ENCODE peak calls at places on chromosomes 16 and 17, in four cellular contexts. One of them, this sample, is unnamed.

GRCh38 chr17:61279476-61280145 is 120.0 kb upstream of the TBX2 start:
- DNase-seq in activated naive CD4-positive, alpha-beta T cell treated with anti-CD3 and anti-CD28 coated beads, Interleukin-2, amount 50 U/mL, for 16 hours: no peak
- DNase-seq in stimulated activated CD4-positive, alpha-beta T cell treated with anti-CD3 and anti-CD28 coated beads, TNF-alpha, amount 100 ng/mL, for 1 hour: no peak
- DNase-seq in effector CD4-positive, alpha-beta T cell: no peak
- DNase-seq in this sample: no peak

GRCh38 chr17:3907483-3908216 is 8.6 kb downstream of the P2RX1 start:
- DNase-seq in activated naive CD4-positive, alpha-beta T cell treated with anti-CD3 and anti-CD28 coated beads, Interleukin-2, amount 50 U/mL, for 16 hours: no peak
- DNase-seq in stimulated activated CD4-positive, alpha-beta T cell treated with anti-CD3 and anti-CD28 coated beads, TNF-alpha, amount 100 ng/mL, for 1 hour: no peak
- DNase-seq in effector CD4-positive, alpha-beta T cell: no peak
- DNase-seq in this sample: no peak

GRCh38 chr17:10162034-10162433 is 36.4 kb downstream of the GAS7 start:
- DNase-seq in activated naive CD4-positive, alpha-beta T cell treated with anti-CD3 and anti-CD28 coated beads, Interleukin-2, amount 50 U/mL, for 16 hours: no peak
- DNase-seq in stimulated activated CD4-positive, alpha-beta T cell treated with anti-CD3 and anti-CD28 coated beads, TNF-alpha, amount 100 ng/mL, for 1 hour: no peak
- DNase-seq in effector CD4-positive, alpha-beta T cell: no peak
- DNase-seq in this sample: no peak

GRCh38 chr17:68595986-68596385 is 5.2 kb downstream of the FAM20A start:
- DNase-seq in activated naive CD4-positive, alpha-beta T cell treated with anti-CD3 and anti-CD28 coated beads, Interleukin-2, amount 50 U/mL, for 16 hours: no peak
- DNase-seq in stimulated activated CD4-positive, alpha-beta T cell treated with anti-CD3 and anti-CD28 coated beads, TNF-alpha, amount 100 ng/mL, for 1 hour: no peak
- DNase-seq in effector CD4-positive, alpha-beta T cell: no peak
- DNase-seq in this sample: no peak

GRCh38 chr16:17491140-17491662 is 20.4 kb upstream of the XYLT1 start:
- DNase-seq in activated naive CD4-positive, alpha-beta T cell treated with anti-CD3 and anti-CD28 coated beads, Interleukin-2, amount 50 U/mL, for 16 hours: no peak
- DNase-seq in stimulated activated CD4-positive, alpha-beta T cell treated with anti-CD3 and anti-CD28 coated beads, TNF-alpha, amount 100 ng/mL, for 1 hour: no peak
- DNase-seq in effector CD4-positive, alpha-beta T cell: no peak
- DNase-seq in this sample: no peak

GRCh38 chr16:10847166-10847565 is 28.6 kb upstream of the TVP23A start:
- DNase-seq in activated naive CD4-positive, alpha-beta T cell treated with anti-CD3 and anti-CD28 coated beads, Interleukin-2, amount 50 U/mL, for 16 hours: no peak
- DNase-seq in stimulated activated CD4-positive, alpha-beta T cell treated with anti-CD3 and anti-CD28 coated beads, TNF-alpha, amount 100 ng/mL, for 1 hour: no peak
- DNase-seq in effector CD4-positive, alpha-beta T cell: no peak
- DNase-seq in this sample: no peak

GRCh38 chr17:71330099-71330375 is 790.8 kb upstream of the SOX9 start:
- DNase-seq in activated naive CD4-positive, alpha-beta T cell treated with anti-CD3 and anti-CD28 coated beads, Interleukin-2, amount 50 U/mL, for 16 hours: no peak
- DNase-seq in stimulated activated CD4-positive, alpha-beta T cell treated with anti-CD3 and anti-CD28 coated beads, TNF-alpha, amount 100 ng/mL, for 1 hour: no peak
- DNase-seq in effector CD4-positive, alpha-beta T cell: no peak
- DNase-seq in this sample: no peak

GRCh38 chr16:58024673-58025350 is 742 bp upstream of the MMP15 start:
- DNase-seq in activated naive CD4-positive, alpha-beta T cell treated with anti-CD3 and anti-CD28 coated beads, Interleukin-2, amount 50 U/mL, for 16 hours: peak
- DNase-seq in stimulated activated CD4-positive, alpha-beta T cell treated with anti-CD3 and anti-CD28 coated beads, TNF-alpha, amount 100 ng/mL, for 1 hour: no peak
- DNase-seq in effector CD4-positive, alpha-beta T cell: no peak
- DNase-seq in this sample: peak

GRCh38 chr17:77281904-77282367 is 141.2 kb downstream of the SEC14L1 start:
- DNase-seq in activated naive CD4-positive, alpha-beta T cell treated with anti-CD3 and anti-CD28 coated beads, Interleukin-2, amount 50 U/mL, for 16 hours: no peak
- DNase-seq in stimulated activated CD4-positive, alpha-beta T cell treated with anti-CD3 and anti-CD28 coated beads, TNF-alpha, amount 100 ng/mL, for 1 hour: no peak
- DNase-seq in effector CD4-positive, alpha-beta T cell: no peak
- DNase-seq in this sample: peak

GRCh38 chr17:52170963-52171572 is 12.6 kb upstream of the CA10 start:
- DNase-seq in activated naive CD4-positive, alpha-beta T cell treated with anti-CD3 and anti-CD28 coated beads, Interleukin-2, amount 50 U/mL, for 16 hours: no peak
- DNase-seq in stimulated activated CD4-positive, alpha-beta T cell treated with anti-CD3 and anti-CD28 coated beads, TNF-alpha, amount 100 ng/mL, for 1 hour: no peak
- DNase-seq in effector CD4-positive, alpha-beta T cell: no peak
- DNase-seq in this sample: peak

GRCh38 chr16:79883494-79883893 is 283.0 kb upstream of the MAF start:
- DNase-seq in activated naive CD4-positive, alpha-beta T cell treated with anti-CD3 and anti-CD28 coated beads, Interleukin-2, amount 50 U/mL, for 16 hours: no peak
- DNase-seq in stimulated activated CD4-positive, alpha-beta T cell treated with anti-CD3 and anti-CD28 coated beads, TNF-alpha, amount 100 ng/mL, for 1 hour: no peak
- DNase-seq in effector CD4-positive, alpha-beta T cell: no peak
- DNase-seq in this sample: no peak

GRCh38 chr17:29622337-29623282 is at the start of gene CORO6:
- DNase-seq in activated naive CD4-positive, alpha-beta T cell treated with anti-CD3 and anti-CD28 coated beads, Interleukin-2, amount 50 U/mL, for 16 hours: peak
- DNase-seq in stimulated activated CD4-positive, alpha-beta T cell treated with anti-CD3 and anti-CD28 coated beads, TNF-alpha, amount 100 ng/mL, for 1 hour: no peak
- DNase-seq in effector CD4-positive, alpha-beta T cell: peak
- DNase-seq in this sample: peak

GRCh38 chr16:15775209-15775608 is 81.6 kb downstream of the MYH11 start:
- DNase-seq in activated naive CD4-positive, alpha-beta T cell treated with anti-CD3 and anti-CD28 coated beads, Interleukin-2, amount 50 U/mL, for 16 hours: no peak
- DNase-seq in stimulated activated CD4-positive, alpha-beta T cell treated with anti-CD3 and anti-CD28 coated beads, TNF-alpha, amount 100 ng/mL, for 1 hour: no peak
- DNase-seq in effector CD4-positive, alpha-beta T cell: no peak
- DNase-seq in this sample: no peak

GRCh38 chr16:79008869-79009179 is 591.7 kb downstream of the MAF start:
- DNase-seq in activated naive CD4-positive, alpha-beta T cell treated with anti-CD3 and anti-CD28 coated beads, Interleukin-2, amount 50 U/mL, for 16 hours: no peak
- DNase-seq in stimulated activated CD4-positive, alpha-beta T cell treated with anti-CD3 and anti-CD28 coated beads, TNF-alpha, amount 100 ng/mL, for 1 hour: no peak
- DNase-seq in effector CD4-positive, alpha-beta T cell: no peak
- DNase-seq in this sample: no peak

GRCh38 chr17:75084039-75084660 is 3.6 kb upstream of the SLC16A5 start:
- DNase-seq in activated naive CD4-positive, alpha-beta T cell treated with anti-CD3 and anti-CD28 coated beads, Interleukin-2, amount 50 U/mL, for 16 hours: no peak
- DNase-seq in stimulated activated CD4-positive, alpha-beta T cell treated with anti-CD3 and anti-CD28 coated beads, TNF-alpha, amount 100 ng/mL, for 1 hour: no peak
- DNase-seq in effector CD4-positive, alpha-beta T cell: no peak
- DNase-seq in this sample: peak

GRCh38 chr16:89596061-89596689 is 17.3 kb upstream of the DPEP1 start:
- DNase-seq in activated naive CD4-positive, alpha-beta T cell treated with anti-CD3 and anti-CD28 coated beads, Interleukin-2, amount 50 U/mL, for 16 hours: no peak
- DNase-seq in stimulated activated CD4-positive, alpha-beta T cell treated with anti-CD3 and anti-CD28 coated beads, TNF-alpha, amount 100 ng/mL, for 1 hour: no peak
- DNase-seq in effector CD4-positive, alpha-beta T cell: no peak
- DNase-seq in this sample: no peak

GRCh38 chr16:13883881-13884280 is 36.1 kb upstream of the ERCC4 start:
- DNase-seq in activated naive CD4-positive, alpha-beta T cell treated with anti-CD3 and anti-CD28 coated beads, Interleukin-2, amount 50 U/mL, for 16 hours: no peak
- DNase-seq in stimulated activated CD4-positive, alpha-beta T cell treated with anti-CD3 and anti-CD28 coated beads, TNF-alpha, amount 100 ng/mL, for 1 hour: no peak
- DNase-seq in effector CD4-positive, alpha-beta T cell: no peak
- DNase-seq in this sample: no peak

GRCh38 chr17:66549731-66550207 is 247.4 kb downstream of the PRKCA start:
- DNase-seq in activated naive CD4-positive, alpha-beta T cell treated with anti-CD3 and anti-CD28 coated beads, Interleukin-2, amount 50 U/mL, for 16 hours: no peak
- DNase-seq in stimulated activated CD4-positive, alpha-beta T cell treated with anti-CD3 and anti-CD28 coated beads, TNF-alpha, amount 100 ng/mL, for 1 hour: no peak
- DNase-seq in effector CD4-positive, alpha-beta T cell: no peak
- DNase-seq in this sample: no peak

GRCh38 chr17:59423137-59423703 is 91.8 kb downstream of the YPEL2 start:
- DNase-seq in activated naive CD4-positive, alpha-beta T cell treated with anti-CD3 and anti-CD28 coated beads, Interleukin-2, amount 50 U/mL, for 16 hours: no peak
- DNase-seq in stimulated activated CD4-positive, alpha-beta T cell treated with anti-CD3 and anti-CD28 coated beads, TNF-alpha, amount 100 ng/mL, for 1 hour: no peak
- DNase-seq in effector CD4-positive, alpha-beta T cell: no peak
- DNase-seq in this sample: no peak

GRCh38 chr16:69890891-69891282 is 60.2 kb upstream of the CLEC18A start:
- DNase-seq in activated naive CD4-positive, alpha-beta T cell treated with anti-CD3 and anti-CD28 coated beads, Interleukin-2, amount 50 U/mL, for 16 hours: no peak
- DNase-seq in stimulated activated CD4-positive, alpha-beta T cell treated with anti-CD3 and anti-CD28 coated beads, TNF-alpha, amount 100 ng/mL, for 1 hour: no peak
- DNase-seq in effector CD4-positive, alpha-beta T cell: no peak
- DNase-seq in this sample: peak

GRCh38 chr17:7560172-7561027 is 1.3 kb upstream of the SENP3 start:
- DNase-seq in activated naive CD4-positive, alpha-beta T cell treated with anti-CD3 and anti-CD28 coated beads, Interleukin-2, amount 50 U/mL, for 16 hours: peak
- DNase-seq in stimulated activated CD4-positive, alpha-beta T cell treated with anti-CD3 and anti-CD28 coated beads, TNF-alpha, amount 100 ng/mL, for 1 hour: no peak
- DNase-seq in effector CD4-positive, alpha-beta T cell: peak
- DNase-seq in this sample: peak

GRCh38 chr17:51087072-51087757 is 33.5 kb downstream of the SPAG9 start:
- DNase-seq in activated naive CD4-positive, alpha-beta T cell treated with anti-CD3 and anti-CD28 coated beads, Interleukin-2, amount 50 U/mL, for 16 hours: no peak
- DNase-seq in stimulated activated CD4-positive, alpha-beta T cell treated with anti-CD3 and anti-CD28 coated beads, TNF-alpha, amount 100 ng/mL, for 1 hour: no peak
- DNase-seq in effector CD4-positive, alpha-beta T cell: no peak
- DNase-seq in this sample: no peak

GRCh38 chr16:51153275-51153991 is 2.4 kb upstream of the SALL1 start:
- DNase-seq in activated naive CD4-positive, alpha-beta T cell treated with anti-CD3 and anti-CD28 coated beads, Interleukin-2, amount 50 U/mL, for 16 hours: no peak
- DNase-seq in stimulated activated CD4-positive, alpha-beta T cell treated with anti-CD3 and anti-CD28 coated beads, TNF-alpha, amount 100 ng/mL, for 1 hour: no peak
- DNase-seq in effector CD4-positive, alpha-beta T cell: no peak
- DNase-seq in this sample: no peak

GRCh38 chr17:62802531-62803205 is 5.4 kb downstream of the MARCHF10 start:
- DNase-seq in activated naive CD4-positive, alpha-beta T cell treated with anti-CD3 and anti-CD28 coated beads, Interleukin-2, amount 50 U/mL, for 16 hours: no peak
- DNase-seq in stimulated activated CD4-positive, alpha-beta T cell treated with anti-CD3 and anti-CD28 coated beads, TNF-alpha, amount 100 ng/mL, for 1 hour: no peak
- DNase-seq in effector CD4-positive, alpha-beta T cell: no peak
- DNase-seq in this sample: peak

GRCh38 chr16:77955127-77955526 is 67.2 kb upstream of the CLEC3A start:
- DNase-seq in activated naive CD4-positive, alpha-beta T cell treated with anti-CD3 and anti-CD28 coated beads, Interleukin-2, amount 50 U/mL, for 16 hours: no peak
- DNase-seq in stimulated activated CD4-positive, alpha-beta T cell treated with anti-CD3 and anti-CD28 coated beads, TNF-alpha, amount 100 ng/mL, for 1 hour: no peak
- DNase-seq in effector CD4-positive, alpha-beta T cell: no peak
- DNase-seq in this sample: no peak

GRCh38 chr16:46972429-46972970 is 974 bp downstream of the DNAJA2 start:
- DNase-seq in activated naive CD4-positive, alpha-beta T cell treated with anti-CD3 and anti-CD28 coated beads, Interleukin-2, amount 50 U/mL, for 16 hours: no peak
- DNase-seq in stimulated activated CD4-positive, alpha-beta T cell treated with anti-CD3 and anti-CD28 coated beads, TNF-alpha, amount 100 ng/mL, for 1 hour: no peak
- DNase-seq in effector CD4-positive, alpha-beta T cell: no peak
- DNase-seq in this sample: no peak

GRCh38 chr16:27690604-27691003 is 140.7 kb downstream of the KATNIP start:
- DNase-seq in activated naive CD4-positive, alpha-beta T cell treated with anti-CD3 and anti-CD28 coated beads, Interleukin-2, amount 50 U/mL, for 16 hours: no peak
- DNase-seq in stimulated activated CD4-positive, alpha-beta T cell treated with anti-CD3 and anti-CD28 coated beads, TNF-alpha, amount 100 ng/mL, for 1 hour: no peak
- DNase-seq in effector CD4-positive, alpha-beta T cell: no peak
- DNase-seq in this sample: peak

This sample was measured in NCI-H146.